ENCODE peak calls at places on chromosomes 1 and 21, in four cellular contexts. W, O, X and T are unnamed samples.

GRCh38 chr1:28176492-28177470 is at the start of gene PTAFR:
- DNase-seq in W (no peak), O (no peak), X (no peak), T (peak; percentile 56)

GRCh38 chr1:200182701-200183100 is 155.2 kb downstream of the NR5A2 start:
- DNase-seq in W (no peak), O (no peak), X (no peak), T (no peak)

GRCh38 chr1:173253046-173253445 is 45.9 kb upstream of the TNFSF4 start:
- DNase-seq in W (peak; percentile 64), O (no peak), X (peak; percentile 10), T (no peak)

GRCh38 chr1:85584264-85584781 is 3.8 kb downstream of the CCN1 start:
- DNase-seq in W (peak; percentile 93), O (peak; percentile 69), X (peak; percentile 86), T (no peak)

GRCh38 chr1:8025061-8025670 is 943 bp downstream of the ERRFI1 start:
- DNase-seq in W (peak; percentile 57), O (no peak), X (no peak), T (no peak)

GRCh38 chr1:93255222-93256079 is 74.9 kb downstream of the CCDC18 start:
- DNase-seq in W (peak; percentile 86), O (no peak), X (peak; percentile 59), T (no peak)

GRCh38 chr1:29264773-29265389 is 28.6 kb downstream of the PTPRU start:
- DNase-seq in W (peak; percentile 63), O (no peak), X (no peak), T (no peak)

GRCh38 chr1:1402081-1402900 is 3.2 kb upstream of the CCNL2 start:
- DNase-seq in W (peak; percentile 80), O (peak; percentile 71), X (peak; percentile 26), T (no peak)

GRCh38 chr1:111538343-111539035 is 35.1 kb upstream of the ADORA3 start:
- DNase-seq in W (peak; percentile 90), O (no peak), X (peak; percentile 45), T (no peak)

GRCh38 chr1:165647517-165647916 is 16.5 kb downstream of the MGST3 start:
- DNase-seq in W (no peak), O (no peak), X (no peak), T (no peak)

GRCh38 chr1:31952825-31953220 is 14.7 kb upstream of the PTP4A2 start:
- DNase-seq in W (no peak), O (no peak), X (no peak), T (no peak)

GRCh38 chr1:27074175-27074780 is 61.6 kb upstream of the TENT5B start:
- DNase-seq in W (peak; percentile 10), O (peak; percentile 19), X (no peak), T (no peak)

GRCh38 chr21:29335720-29336119 is 37.0 kb downstream of the BACH1 start:
- DNase-seq in W (peak; percentile 56), O (no peak), X (no peak), T (no peak)
- TF ChIP-seq CTCF in W (no peak), O (no peak), X (no peak), T (no peak)

GRCh38 chr21:28516996-28517592 is 475.6 kb downstream of the LTN1 start:
- DNase-seq in W (peak; percentile 58), O (peak; percentile 59), X (no peak), T (peak; percentile 25)
- TF ChIP-seq CTCF in W (peak; percentile 79), O (peak; percentile 30), X (peak; percentile 38), T (no peak)

DNA sequence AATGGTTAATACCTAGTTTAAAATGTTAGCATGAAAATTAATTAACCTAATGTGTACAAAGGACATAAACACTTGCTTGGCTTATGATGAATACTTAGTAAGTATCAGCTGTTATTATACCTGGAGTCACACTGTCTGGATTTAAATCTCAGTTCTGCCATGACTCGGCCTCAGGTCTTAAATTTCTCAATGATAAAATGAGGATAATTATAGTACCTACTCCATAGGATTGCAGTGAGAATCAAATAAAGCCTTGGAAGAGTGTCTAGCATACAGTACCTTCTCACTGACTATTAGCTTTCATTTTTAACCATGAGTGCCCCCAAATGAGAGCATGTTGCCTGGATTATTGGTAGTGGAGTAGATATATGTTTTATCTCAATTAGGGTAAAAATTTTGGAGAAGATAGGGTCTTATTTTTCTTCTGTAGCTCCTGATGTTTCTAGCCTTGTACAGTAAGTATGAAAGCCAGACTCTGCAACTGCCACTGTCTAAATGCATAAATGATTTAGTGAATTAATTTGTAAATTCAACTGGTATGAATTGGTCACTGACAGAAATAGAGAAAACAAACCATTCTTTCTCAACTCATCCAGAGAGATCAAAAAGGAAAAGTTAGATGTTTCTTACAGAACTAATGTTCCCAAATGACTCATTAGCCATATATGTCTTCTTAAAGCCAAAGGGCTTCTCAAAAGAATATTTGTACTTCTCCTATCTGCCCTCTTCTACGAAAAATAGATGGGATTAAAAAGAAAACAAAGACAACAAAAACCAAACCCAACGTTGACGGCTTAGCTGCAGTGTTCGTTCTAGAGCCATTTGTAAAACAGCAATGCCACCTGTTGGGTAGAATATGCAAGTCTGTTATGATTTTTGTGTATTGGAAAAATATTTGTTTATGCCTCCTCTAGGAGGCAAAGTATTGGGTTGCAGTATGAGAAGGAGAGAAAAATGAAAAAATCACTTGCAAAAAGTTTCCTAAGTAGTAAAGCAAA is 53.8 kb upstream of the MROH9 start:
- DNase-seq in W (peak; percentile 79), O (peak; percentile 4), X (no peak), T (no peak)
- TF ChIP-seq CTCF in W (peak; percentile 70), O (peak; percentile 34), X (peak; percentile 46), T (no peak)

DNA sequence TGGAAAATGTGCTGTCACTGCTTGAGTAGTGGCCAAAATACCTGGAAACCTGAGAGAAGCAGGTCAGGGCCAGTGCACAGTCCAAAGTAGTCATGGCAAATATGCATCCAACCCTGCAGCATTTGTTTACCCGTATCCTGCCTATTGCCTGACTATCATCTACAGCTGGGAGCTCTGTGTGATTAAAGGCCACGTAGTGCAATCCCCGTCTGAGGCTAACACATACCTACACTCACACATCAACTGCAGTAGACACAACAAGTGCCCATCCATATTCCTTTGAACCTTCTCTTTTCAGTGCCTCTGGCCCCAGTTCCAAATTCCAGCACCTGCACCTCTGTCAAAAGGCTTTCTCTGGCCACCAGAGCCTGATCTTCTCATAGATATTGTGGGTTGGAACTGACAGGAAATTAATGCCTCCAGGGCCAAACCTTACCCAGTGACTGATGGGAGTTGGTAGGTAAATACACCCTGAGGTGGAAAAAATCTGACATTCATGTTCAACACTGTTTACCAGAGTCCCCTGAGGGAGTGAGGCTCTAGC is 383.0 kb downstream of the SETD4 start:
- DNase-seq in W (no peak), O (no peak), X (no peak), T (no peak)
- TF ChIP-seq CTCF in W (no peak), O (no peak), X (no peak), T (no peak)

DNA sequence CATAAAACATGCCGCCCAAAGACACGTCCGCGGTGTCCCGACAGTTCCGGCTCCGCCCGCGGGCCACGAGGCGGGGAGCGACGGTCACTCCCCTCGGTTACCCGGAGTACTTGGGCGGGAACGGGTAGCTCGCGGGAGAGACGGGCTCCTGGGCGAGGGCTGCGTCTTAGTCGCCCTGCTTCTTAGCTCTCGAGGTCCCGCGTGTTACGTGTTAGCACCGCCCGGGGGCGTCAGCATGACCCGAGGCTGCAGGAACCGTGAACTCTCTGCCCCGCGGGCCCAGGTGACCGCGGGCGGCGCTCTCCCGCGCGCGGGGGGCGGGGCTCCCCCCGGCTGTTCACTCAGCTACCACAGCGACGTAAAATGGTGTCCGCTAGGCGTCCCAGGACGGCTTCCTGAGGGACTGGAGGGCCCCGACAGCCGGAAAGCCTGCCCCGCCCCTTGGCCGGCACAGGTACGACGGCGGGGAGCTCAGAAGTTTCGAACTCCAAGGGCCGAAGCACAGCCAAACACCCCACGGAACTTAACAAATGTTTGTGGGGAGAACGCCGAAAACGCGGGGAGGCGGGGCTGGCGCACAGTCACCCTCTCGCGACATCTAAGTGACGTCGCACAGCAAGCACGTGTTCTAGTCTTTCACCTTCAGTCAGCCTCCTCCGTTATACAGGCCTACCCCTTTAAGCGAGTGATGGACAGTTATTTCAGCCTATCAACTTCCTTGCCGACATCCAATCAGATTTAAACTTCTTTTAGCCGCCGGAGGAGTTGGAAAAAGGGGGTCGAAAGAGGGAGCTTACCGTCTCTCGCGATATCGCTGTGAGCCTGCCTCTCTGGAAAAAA is 757 bp upstream of the RBM15 start:
- DNase-seq in W (no peak), O (peak; percentile 100), X (no peak), T (peak; percentile 92)
- TF ChIP-seq CTCF in W (peak; percentile 53), O (peak; percentile 34), X (peak; percentile 52), T (no peak)

DNA sequence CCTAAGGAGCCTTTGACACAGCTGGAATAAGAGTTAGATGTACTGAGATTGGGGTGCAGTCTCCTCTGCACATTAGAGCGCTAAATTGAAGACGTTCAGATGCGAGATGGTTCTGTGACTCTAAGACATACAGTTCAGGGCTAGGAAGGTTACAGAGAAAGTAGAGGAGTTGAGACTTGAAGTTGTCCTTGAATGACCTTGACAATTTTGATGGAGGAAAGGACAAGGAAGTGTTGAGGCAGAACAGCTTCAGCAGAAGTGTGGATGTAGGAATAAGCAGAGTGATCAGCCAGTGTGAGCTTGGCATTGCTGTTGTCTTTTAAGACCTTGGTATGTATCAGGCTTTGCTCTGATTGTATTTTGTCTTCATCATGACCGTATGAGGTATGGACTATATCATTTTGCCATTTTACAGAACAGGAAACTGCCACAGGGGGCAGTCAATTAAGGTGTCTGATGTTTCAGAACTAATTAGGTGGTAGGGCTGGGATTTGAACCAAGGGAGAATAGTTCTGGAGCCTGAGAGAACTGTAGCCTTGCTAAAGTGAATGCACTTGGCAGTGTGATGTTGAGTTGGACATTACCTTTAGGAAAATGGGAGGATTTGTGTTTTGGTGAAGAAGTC is 9.2 kb downstream of the TTF2 start:
- DNase-seq in W (no peak), O (no peak), X (no peak), T (no peak)
- TF ChIP-seq CTCF in W (no peak), O (no peak), X (no peak), T (no peak)

GRCh38 chr1:209899948-209900347 is 38.1 kb upstream of the SYT14 start:
- DNase-seq in W (no peak), O (peak; percentile 31), X (no peak), T (no peak)
- TF ChIP-seq CTCF in W (peak; percentile 45), O (peak; percentile 8), X (peak; percentile 28), T (no peak)